ENCODE peak calls at places on chromosomes 11 and 22, in ten cellular contexts. Q is tibial nerve, G is A549, L is stomach, Z is ovary, S is HepG2, I is sigmoid colon, J is transverse colon, C is esophagus muscularis mucosa, P is GM12878. N is an unnamed sample. For H3K9me3, the result is how much of the 10 kb centered on the place peaks cover.

GRCh38 chr11:70517996-70518907 is 119.9 kb downstream of the CTTN start:
- DNase-seq in Q (no peak), G (no peak), L (no peak), Z (no peak), S (no peak), I (no peak), J (no peak), C (no peak), P (no peak), N (no peak)

GRCh38 chr11:27700351-27701261 is at the start of gene BDNF:
- DNase-seq in Q (no peak), G (peak), L (no peak), Z (no peak), S (no peak), I (no peak), J (peak), C (no peak), P (no peak), N (no peak)

GRCh38 chr11:31102316-31102715 is 267.2 kb downstream of the DCDC1 start:
- DNase-seq in Q (no peak), G (no peak), L (no peak), Z (no peak), S (no peak), I (no peak), J (no peak), C (no peak), P (no peak), N (no peak)

GRCh38 chr22:47629791-47630655 is 867.6 kb downstream of the TBC1D22A start:
- DNase-seq in Q (no peak), G (no peak), L (peak), Z (no peak), S (no peak), I (no peak), J (no peak), C (peak), P (no peak), N (no peak)

GRCh38 chr11:19253149-19253540 is 12.4 kb upstream of the E2F8 start:
- DNase-seq in Q (no peak), G (no peak), L (peak), Z (no peak), S (no peak), I (no peak), J (peak), C (peak), P (no peak), N (no peak)

GRCh38 chr11:28951191-28951590 is 843.0 kb downstream of the METTL15 start:
- DNase-seq in Q (no peak), G (no peak), L (no peak), Z (no peak), S (no peak), I (no peak), J (no peak), C (no peak), P (no peak), N (no peak)

GRCh38 chr11:84522331-84522730 is 1104.8 kb downstream of the DLG2 start:
- DNase-seq in Q (no peak), G (no peak), L (no peak), Z (no peak), S (no peak), I (no peak), J (no peak), C (no peak), P (no peak), N (no peak)

GRCh38 chr11:111777094-111778046 is 11.2 kb upstream of the PPP2R1B start:
- DNase-seq in Q (peak), G (peak), L (no peak), Z (no peak), S (peak), I (no peak), J (no peak), C (no peak), P (peak), N (no peak)

GRCh38 chr11:12478743-12479142 is 101.4 kb downstream of the PARVA start:
- DNase-seq in Q (no peak), G (no peak), L (no peak), Z (no peak), S (peak), I (no peak), J (no peak), C (peak), P (no peak), N (no peak)

GRCh38 chr22:36493690-36494110 is 12.3 kb upstream of the TXN2 start:
- DNase-seq in Q (peak), G (no peak), L (no peak), Z (no peak), S (no peak), I (no peak), J (peak), C (no peak), P (peak), N (no peak)

GRCh38 chr11:113275602-113276001 is 38.8 kb upstream of the TTC12 start:
- DNase-seq in Q (no peak), G (no peak), L (no peak), Z (no peak), S (no peak), I (no peak), J (no peak), C (no peak), P (no peak), N (no peak)

GRCh38 chr22:44260216-44261035 is 52.3 kb downstream of the SHISAL1 start:
- DNase-seq in Q (no peak), G (no peak), L (no peak), Z (no peak), S (no peak), I (peak), J (no peak), C (no peak), P (no peak), N (peak)

GRCh38 chr11:47408598-47409439 is 429 bp downstream of the SLC39A13 start:
- DNase-seq in Q (no peak), G (peak), L (peak), Z (peak), S (no peak), I (peak), J (peak), C (no peak), P (no peak), N (peak)

GRCh38 chr22:26783886-26784285 is 126.5 kb downstream of the MIAT start:
- DNase-seq in Q (no peak), G (no peak), L (no peak), Z (no peak), S (no peak), I (no peak), J (no peak), C (no peak), P (no peak), N (no peak)

GRCh38 chr22:30340911-30341685 is 14.4 kb upstream of the TBC1D10A start:
- DNase-seq in Q (no peak), G (no peak), L (no peak), Z (no peak), S (no peak), I (peak), J (no peak), C (no peak), P (no peak), N (no peak)

GRCh38 chr11:118661425-118662301 is 17.8 kb downstream of the TREH start:
- DNase-seq in Q (no peak), G (no peak), L (no peak), Z (no peak), S (no peak), I (no peak), J (no peak), C (no peak), P (no peak), N (peak)

GRCh38 chr11:32892355-32893090 is at the start of gene QSER1:
- DNase-seq in Q (peak), G (peak), L (peak), Z (peak), S (peak), I (peak), J (peak), C (peak), P (no peak), N (peak)
- TF ChIP-seq EP300 in Q (peak), G (no peak), L (no peak), Z (no peak), S (no peak), I (no peak), J (no peak), C (no peak), P (no peak), N (no peak)

GRCh38 chr11:73982595-73982989 is at the start of gene UCP2:
- DNase-seq in Q (peak), G (peak), L (peak), Z (peak), S (no peak), I (peak), J (peak), C (peak), P (no peak), N (peak)

GRCh38 chr11:73981051-73981805 is 1.4 kb downstream of the UCP2 start:
- DNase-seq in Q (no peak), G (no peak), L (no peak), Z (no peak), S (no peak), I (peak), J (no peak), C (no peak), P (no peak), N (no peak)

GRCh38 chr11:73977856-73978519 is 4.7 kb downstream of the UCP2 start:
- DNase-seq in Q (no peak), G (no peak), L (no peak), Z (no peak), S (no peak), I (peak), J (no peak), C (no peak), P (no peak), N (peak)

GRCh38 chr11:73978576-73979086 is 4.0 kb downstream of the UCP2 start:
- DNase-seq in Q (no peak), G (no peak), L (no peak), Z (no peak), S (no peak), I (no peak), J (no peak), C (no peak), P (no peak), N (no peak)

GRCh38 chr11:73980001-73980960 is 2.4 kb downstream of the UCP2 start:
- DNase-seq in Q (no peak), G (no peak), L (peak), Z (no peak), S (peak), I (peak), J (peak), C (no peak), P (peak), N (no peak)
- TF ChIP-seq POLR2A in Q (peak), G (no peak), L (no peak), Z (no peak), S (no peak), I (no peak), J (no peak), C (no peak), P (peak), N (no peak)

GRCh38 chr11:13666708-13667107 is 1.8 kb upstream of the FAR1 start:
- DNase-seq in Q (no peak), G (no peak), L (no peak), Z (no peak), S (no peak), I (no peak), J (no peak), C (no peak), P (no peak), N (no peak)

GRCh38 chr11:13667245-13667644 is 1.2 kb upstream of the FAR1 start:
- DNase-seq in Q (no peak), G (no peak), L (no peak), Z (no peak), S (no peak), I (no peak), J (no peak), C (no peak), P (no peak), N (no peak)

GRCh38 chr11:13663631-13664071 is 4.8 kb upstream of the FAR1 start:
- DNase-seq in Q (no peak), G (no peak), L (no peak), Z (no peak), S (no peak), I (no peak), J (peak), C (no peak), P (no peak), N (no peak)

GRCh38 chr11:13661074-13661623 is 7.3 kb upstream of the FAR1 start:
- DNase-seq in Q (no peak), G (no peak), L (no peak), Z (no peak), S (no peak), I (no peak), J (no peak), C (no peak), P (no peak), N (no peak)

DNA sequence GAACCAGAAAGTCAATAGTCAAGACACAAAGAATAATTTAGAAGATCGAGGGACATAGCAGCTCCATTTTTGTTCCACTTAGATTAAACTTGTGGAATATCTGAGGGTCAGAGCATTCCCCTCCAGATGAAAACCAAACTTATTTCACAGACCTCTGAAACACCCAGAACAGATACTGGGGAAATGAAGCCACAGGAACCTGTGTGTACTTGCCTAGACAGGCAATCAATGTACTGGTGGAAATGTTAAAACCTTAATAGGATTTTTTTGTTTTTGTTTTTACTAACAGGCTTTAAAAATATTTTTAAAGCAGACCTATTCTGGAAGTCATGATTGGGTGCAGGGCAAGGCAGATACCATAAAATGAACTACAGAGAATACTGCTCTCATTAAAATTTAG is 4.1 kb upstream of the FAR1 start:
- DNase-seq in Q (no peak), G (no peak), L (no peak), Z (no peak), S (no peak), I (no peak), J (no peak), C (no peak), P (no peak), N (no peak)
- H3K9me3 ChIP-seq in Q (under half), G (under half), L (under half), Z (under half), S (under half), I (under half), J (under half), C (under half), P (under half), N (under half)

DNA sequence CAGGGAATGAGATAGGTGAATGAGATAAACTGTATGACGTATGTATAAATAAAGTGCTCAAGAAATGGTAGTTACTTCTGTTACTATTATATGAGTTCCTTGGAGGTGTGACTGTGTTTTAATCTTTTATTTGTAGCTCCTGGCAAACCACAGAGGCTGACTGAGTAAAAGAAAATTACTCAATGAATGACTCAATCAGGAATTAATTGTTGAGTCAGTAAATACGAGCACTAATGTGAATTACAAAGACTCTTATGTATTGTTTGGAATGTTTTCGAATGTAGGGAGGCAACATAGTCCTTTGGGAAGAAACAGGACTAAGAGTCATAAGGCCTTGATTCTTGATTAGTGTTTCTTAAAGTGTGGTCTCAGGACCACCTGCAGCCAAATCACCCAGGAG is 51.1 kb upstream of the BLID start:
- DNase-seq in Q (no peak), G (no peak), L (no peak), Z (no peak), S (no peak), I (no peak), J (no peak), C (no peak), P (no peak), N (no peak)
- TF ChIP-seq EP300 in Q (peak), G (no peak), L (no peak), Z (no peak), S (no peak), I (no peak), J (no peak), C (no peak), P (no peak), N (no peak)

N was measured in suprapubic skin.